ENCODE peak calls at places on chromosomes 11 and 22, in five cellular contexts. One of them, this sample, is unnamed.

GRCh38 chr11:130197386-130198035 is 37.9 kb downstream of the ST14 start:
- DNase-seq in GM13977: no peak
- DNase-seq in pancreas: no peak
- DNase-seq in AG09309: no peak
- DNase-seq in mesothelial cell of epicardium: no peak
- DNase-seq in this sample: no peak

GRCh38 chr11:125470355-125470754 is 25.7 kb downstream of the FEZ1 start:
- DNase-seq in GM13977: no peak
- DNase-seq in pancreas: no peak
- DNase-seq in AG09309: no peak
- DNase-seq in mesothelial cell of epicardium: no peak
- DNase-seq in this sample: no peak

GRCh38 chr11:59263225-59263894 is 50.6 kb upstream of the MPEG1 start:
- DNase-seq in GM13977: no peak
- DNase-seq in pancreas: peak; percentile 76
- DNase-seq in AG09309: no peak
- DNase-seq in mesothelial cell of epicardium: no peak
- DNase-seq in this sample: no peak

GRCh38 chr11:4636136-4636535 is 1.1 kb upstream of the OR51D1 start:
- DNase-seq in GM13977: no peak
- DNase-seq in pancreas: no peak
- DNase-seq in AG09309: no peak
- DNase-seq in mesothelial cell of epicardium: no peak
- DNase-seq in this sample: no peak

GRCh38 chr11:132033051-132033450 is 662.6 kb downstream of the NTM start:
- DNase-seq in GM13977: no peak
- DNase-seq in pancreas: no peak
- DNase-seq in AG09309: no peak
- DNase-seq in mesothelial cell of epicardium: no peak
- DNase-seq in this sample: no peak

GRCh38 chr11:130452171-130452570 is 3.7 kb downstream of the ADAMTS15 start:
- DNase-seq in GM13977: no peak
- DNase-seq in pancreas: no peak
- DNase-seq in AG09309: no peak
- DNase-seq in mesothelial cell of epicardium: no peak
- DNase-seq in this sample: no peak

GRCh38 chr11:33777906-33778305 is 3.6 kb upstream of the FBXO3 start:
- DNase-seq in GM13977: no peak
- DNase-seq in pancreas: no peak
- DNase-seq in AG09309: no peak
- DNase-seq in mesothelial cell of epicardium: no peak
- DNase-seq in this sample: no peak

GRCh38 chr11:130166457-130166784 is 6.8 kb downstream of the ST14 start:
- DNase-seq in GM13977: no peak
- DNase-seq in pancreas: no peak
- DNase-seq in AG09309: peak; percentile 80
- DNase-seq in mesothelial cell of epicardium: no peak
- DNase-seq in this sample: no peak

GRCh38 chr11:65606876-65607613 is 7.0 kb downstream of the MAP3K11 start:
- DNase-seq in GM13977: no peak
- DNase-seq in pancreas: peak; percentile 72
- DNase-seq in AG09309: peak; percentile 55
- DNase-seq in mesothelial cell of epicardium: peak; percentile 91
- DNase-seq in this sample: no peak

GRCh38 chr11:133821776-133822175 is 23.5 kb downstream of the SPATA19 start:
- DNase-seq in GM13977: peak; percentile 78
- DNase-seq in pancreas: peak; percentile 67
- DNase-seq in AG09309: no peak
- DNase-seq in mesothelial cell of epicardium: peak; percentile 48
- DNase-seq in this sample: no peak

GRCh38 chr22:21977814-21978213 is 4.8 kb downstream of the TOP3B start:
- DNase-seq in GM13977: no peak
- DNase-seq in pancreas: no peak
- DNase-seq in AG09309: no peak
- DNase-seq in mesothelial cell of epicardium: no peak
- DNase-seq in this sample: no peak

GRCh38 chr11:27842290-27842689 is 142.0 kb upstream of the BDNF start:
- DNase-seq in GM13977: no peak
- DNase-seq in pancreas: no peak
- DNase-seq in AG09309: no peak
- DNase-seq in mesothelial cell of epicardium: no peak
- DNase-seq in this sample: no peak

GRCh38 chr11:27837895-27838563 is 137.8 kb upstream of the BDNF start:
- DNase-seq in GM13977: peak; percentile 14
- DNase-seq in pancreas: no peak
- DNase-seq in AG09309: no peak
- DNase-seq in mesothelial cell of epicardium: no peak
- DNase-seq in this sample: no peak

GRCh38 chr11:27838674-27839073 is 138.4 kb upstream of the BDNF start:
- DNase-seq in GM13977: no peak
- DNase-seq in pancreas: no peak
- DNase-seq in AG09309: no peak
- DNase-seq in mesothelial cell of epicardium: no peak
- DNase-seq in this sample: no peak

GRCh38 chr11:27839226-27839913 is 139.1 kb upstream of the BDNF start:
- DNase-seq in GM13977: no peak
- DNase-seq in pancreas: no peak
- DNase-seq in AG09309: peak; percentile 16
- DNase-seq in mesothelial cell of epicardium: no peak
- DNase-seq in this sample: no peak
- TF ChIP-seq CTCF in GM13977: peak; percentile 38
- TF ChIP-seq CTCF in pancreas: no peak
- TF ChIP-seq CTCF in AG09309: peak; percentile 41
- TF ChIP-seq CTCF in mesothelial cell of epicardium: no peak
- TF ChIP-seq CTCF in this sample: no peak

GRCh38 chr11:48109046-48109666 is 107.5 kb upstream of the OR4B1 start:
- DNase-seq in GM13977: no peak
- DNase-seq in pancreas: no peak
- DNase-seq in AG09309: no peak
- DNase-seq in mesothelial cell of epicardium: no peak
- DNase-seq in this sample: no peak
- TF ChIP-seq CTCF in GM13977: peak; percentile 33
- TF ChIP-seq CTCF in pancreas: no peak
- TF ChIP-seq CTCF in AG09309: peak; percentile 31
- TF ChIP-seq CTCF in mesothelial cell of epicardium: no peak
- TF ChIP-seq CTCF in this sample: no peak

DNA sequence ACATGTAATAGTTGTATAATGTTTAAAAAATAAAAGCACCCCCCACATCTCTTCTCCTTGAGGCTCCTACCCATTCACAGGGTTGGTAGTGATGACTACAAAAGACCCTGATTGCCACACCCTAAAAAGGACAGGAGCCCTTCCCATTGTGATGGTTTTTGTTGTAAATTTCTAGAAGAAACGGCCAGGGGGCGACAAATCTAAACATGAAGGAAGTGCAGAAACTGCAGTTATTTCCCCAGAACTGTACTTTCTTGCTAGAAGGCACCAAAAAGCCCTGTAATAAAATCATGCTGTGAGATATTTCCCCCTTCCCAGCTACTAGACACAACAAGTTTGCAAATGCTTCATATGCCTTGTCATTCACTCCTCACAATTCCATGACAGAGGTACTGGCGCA is 10.8 kb downstream of the PRR5L start:
- DNase-seq in GM13977: no peak
- DNase-seq in pancreas: no peak
- DNase-seq in AG09309: no peak
- DNase-seq in mesothelial cell of epicardium: no peak
- DNase-seq in this sample: no peak
- TF ChIP-seq CTCF in GM13977: peak; percentile 29
- TF ChIP-seq CTCF in pancreas: no peak
- TF ChIP-seq CTCF in AG09309: peak; percentile 49
- TF ChIP-seq CTCF in mesothelial cell of epicardium: peak; percentile 63
- TF ChIP-seq CTCF in this sample: peak; percentile 59

DNA sequence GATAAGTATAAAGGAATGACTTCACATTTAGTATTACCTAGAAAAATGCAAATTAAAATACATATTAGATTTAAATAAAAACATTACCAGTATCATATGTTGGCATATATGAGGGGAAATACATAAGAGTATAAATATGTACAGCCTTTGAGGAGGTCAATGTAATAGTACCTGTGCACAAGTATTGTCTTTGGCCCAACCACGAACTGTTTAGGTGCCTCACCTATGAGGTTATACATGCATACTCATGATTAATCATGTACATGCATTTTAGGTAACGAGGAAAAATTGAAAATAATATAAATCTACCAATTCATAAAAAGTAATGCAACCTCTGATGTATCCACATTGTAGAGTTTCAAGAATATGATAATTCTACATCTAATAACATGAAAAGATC is 909.8 kb downstream of the METTL15 start:
- DNase-seq in GM13977: no peak
- DNase-seq in pancreas: no peak
- DNase-seq in AG09309: no peak
- DNase-seq in mesothelial cell of epicardium: no peak
- DNase-seq in this sample: no peak
- TF ChIP-seq CTCF in GM13977: no peak
- TF ChIP-seq CTCF in pancreas: no peak
- TF ChIP-seq CTCF in AG09309: no peak
- TF ChIP-seq CTCF in mesothelial cell of epicardium: no peak
- TF ChIP-seq CTCF in this sample: no peak

DNA sequence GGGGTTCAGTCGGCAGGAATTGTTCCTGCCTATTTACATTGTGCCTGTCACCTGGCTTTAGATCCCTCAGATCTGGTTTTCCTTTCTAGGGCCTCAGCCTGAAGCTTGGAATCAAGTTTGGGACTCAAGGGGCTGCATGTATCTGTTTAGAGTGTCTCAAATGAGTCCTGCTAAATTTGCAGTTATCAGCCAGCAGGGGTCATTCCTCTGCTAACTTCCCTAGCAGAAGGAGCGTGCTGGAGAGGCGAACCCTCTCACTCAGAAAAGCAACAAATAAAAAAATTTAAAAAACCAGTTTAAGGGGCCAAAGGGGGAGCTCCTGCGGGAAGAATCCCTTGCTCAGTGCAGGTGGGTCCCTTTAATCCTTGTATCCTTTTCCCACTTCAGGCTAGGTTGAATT is 1220.2 kb downstream of the JRKL start:
- DNase-seq in GM13977: no peak
- DNase-seq in pancreas: no peak
- DNase-seq in AG09309: no peak
- DNase-seq in mesothelial cell of epicardium: no peak
- DNase-seq in this sample: no peak
- TF ChIP-seq CTCF in GM13977: peak; percentile 17
- TF ChIP-seq CTCF in pancreas: no peak
- TF ChIP-seq CTCF in AG09309: no peak
- TF ChIP-seq CTCF in mesothelial cell of epicardium: no peak
- TF ChIP-seq CTCF in this sample: no peak

GRCh38 chr22:37782340-37783168 is 25.2 kb upstream of the GCAT start:
- DNase-seq in GM13977: no peak
- DNase-seq in pancreas: no peak
- DNase-seq in AG09309: no peak
- DNase-seq in mesothelial cell of epicardium: no peak
- DNase-seq in this sample: no peak
- TF ChIP-seq CTCF in GM13977: no peak
- TF ChIP-seq CTCF in pancreas: no peak
- TF ChIP-seq CTCF in AG09309: no peak
- TF ChIP-seq CTCF in mesothelial cell of epicardium: no peak
- TF ChIP-seq CTCF in this sample: no peak

GRCh38 chr11:128553662-128554392 is 33.5 kb downstream of the ETS1 start:
- DNase-seq in GM13977: no peak
- DNase-seq in pancreas: no peak
- DNase-seq in AG09309: no peak
- DNase-seq in mesothelial cell of epicardium: no peak
- DNase-seq in this sample: no peak
- TF ChIP-seq CTCF in GM13977: peak; percentile 30
- TF ChIP-seq CTCF in pancreas: no peak
- TF ChIP-seq CTCF in AG09309: peak; percentile 13
- TF ChIP-seq CTCF in mesothelial cell of epicardium: no peak
- TF ChIP-seq CTCF in this sample: no peak

GRCh38 chr11:79436911-79437273 is 3.9 kb downstream of the TENM4 start:
- DNase-seq in GM13977: peak; percentile 7
- DNase-seq in pancreas: no peak
- DNase-seq in AG09309: no peak
- DNase-seq in mesothelial cell of epicardium: no peak
- DNase-seq in this sample: no peak

GRCh38 chr11:79439430-79439892 is 1.4 kb downstream of the TENM4 start:
- DNase-seq in GM13977: no peak
- DNase-seq in pancreas: no peak
- DNase-seq in AG09309: no peak
- DNase-seq in mesothelial cell of epicardium: no peak
- DNase-seq in this sample: no peak

GRCh38 chr11:79438631-79439429 is 2.0 kb downstream of the TENM4 start:
- DNase-seq in GM13977: peak; percentile 51
- DNase-seq in pancreas: peak; percentile 56
- DNase-seq in AG09309: no peak
- DNase-seq in mesothelial cell of epicardium: no peak
- DNase-seq in this sample: no peak

GRCh38 chr11:79437981-79438630 is 2.7 kb downstream of the TENM4 start:
- DNase-seq in GM13977: peak; percentile 34
- DNase-seq in pancreas: peak; percentile 56
- DNase-seq in AG09309: no peak
- DNase-seq in mesothelial cell of epicardium: no peak
- DNase-seq in this sample: no peak

DNA sequence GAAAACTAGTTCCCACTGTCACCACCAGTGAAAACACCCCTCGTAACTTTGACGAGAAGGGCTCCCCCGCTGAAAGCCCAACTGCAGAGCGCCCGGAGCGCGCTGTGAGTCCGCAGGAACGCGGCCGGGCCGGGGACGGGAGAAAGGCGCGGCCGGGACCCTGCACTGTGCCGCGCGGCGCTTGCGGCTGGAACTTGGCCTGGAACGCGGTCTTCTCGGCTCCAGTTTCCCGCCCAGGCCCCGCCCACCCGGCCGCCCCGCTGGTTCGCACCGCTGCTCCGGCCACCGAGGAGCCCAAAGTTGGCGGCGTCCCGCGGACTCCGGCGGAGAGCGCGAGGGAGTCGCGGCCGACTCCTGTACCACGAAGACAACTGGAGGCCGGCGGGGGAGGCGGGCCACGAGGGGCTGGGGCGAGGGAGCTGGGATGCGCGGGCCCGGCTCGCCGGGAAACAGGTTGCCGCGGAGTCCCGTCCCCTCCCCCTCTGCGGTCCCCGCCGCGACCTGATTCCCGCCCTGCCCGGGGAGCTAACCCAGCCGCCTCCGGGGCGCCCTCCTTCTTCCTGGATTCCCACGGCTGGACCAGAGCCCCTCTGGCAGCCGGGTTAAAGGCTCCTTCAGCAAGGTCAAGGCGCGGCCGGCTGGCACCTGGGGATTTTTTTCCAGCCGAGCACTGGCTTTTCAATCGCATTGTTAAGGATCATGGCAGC is 3.4 kb downstream of the TENM4 start:
- DNase-seq in GM13977: peak; percentile 39
- DNase-seq in pancreas: peak; percentile 83
- DNase-seq in AG09309: no peak
- DNase-seq in mesothelial cell of epicardium: peak; percentile 56
- DNase-seq in this sample: no peak
- TF ChIP-seq CTCF in GM13977: no peak
- TF ChIP-seq CTCF in pancreas: no peak
- TF ChIP-seq CTCF in AG09309: no peak
- TF ChIP-seq CTCF in mesothelial cell of epicardium: no peak
- TF ChIP-seq CTCF in this sample: no peak